ENCODE peak calls at places on chromosome X, in five cellular contexts. One of them, this sample, is unnamed.

GRCh38 chrX:40152706-40153334 is 55.1 kb upstream of the BCOR start:
- DNase-seq in SK-N-SH: peak
- DNase-seq in aorta: peak
- DNase-seq in right cardiac atrium: peak
- DNase-seq in right lobe of liver: peak
- DNase-seq in this sample: peak

GRCh38 chrX:133921764-133922389 is 63.5 kb downstream of the GPC3 start:
- DNase-seq in SK-N-SH: peak
- DNase-seq in aorta: no peak
- DNase-seq in right cardiac atrium: peak
- DNase-seq in right lobe of liver: peak
- DNase-seq in this sample: peak

GRCh38 chrX:19046343-19047215 is 62.7 kb upstream of the PHKA2 start:
- DNase-seq in SK-N-SH: no peak
- DNase-seq in aorta: no peak
- DNase-seq in right cardiac atrium: no peak
- DNase-seq in right lobe of liver: no peak
- DNase-seq in this sample: no peak

GRCh38 chrX:67787196-67787595 is 243.4 kb downstream of the AR start:
- DNase-seq in SK-N-SH: no peak
- DNase-seq in aorta: no peak
- DNase-seq in right cardiac atrium: no peak
- DNase-seq in right lobe of liver: no peak
- DNase-seq in this sample: no peak

GRCh38 chrX:53714580-53715335 is 28.2 kb upstream of the HUWE1 start:
- DNase-seq in SK-N-SH: no peak
- DNase-seq in aorta: no peak
- DNase-seq in right cardiac atrium: no peak
- DNase-seq in right lobe of liver: no peak
- DNase-seq in this sample: peak

GRCh38 chrX:56397636-56398035 is 165.5 kb downstream of the KLF8 start:
- DNase-seq in SK-N-SH: no peak
- DNase-seq in aorta: no peak
- DNase-seq in right cardiac atrium: no peak
- DNase-seq in right lobe of liver: no peak
- DNase-seq in this sample: no peak

GRCh38 chrX:119145241-119145653 is 17.6 kb upstream of the KIAA1210 start:
- DNase-seq in SK-N-SH: no peak
- DNase-seq in aorta: no peak
- DNase-seq in right cardiac atrium: peak
- DNase-seq in right lobe of liver: peak
- DNase-seq in this sample: no peak

GRCh38 chrX:53452812-53453211 is 18.6 kb upstream of the HSD17B10 start:
- DNase-seq in SK-N-SH: no peak
- DNase-seq in aorta: no peak
- DNase-seq in right cardiac atrium: no peak
- DNase-seq in right lobe of liver: no peak
- DNase-seq in this sample: no peak

GRCh38 chrX:153494541-153495361 is at the start of gene BGN:
- DNase-seq in SK-N-SH: peak
- DNase-seq in aorta: peak
- DNase-seq in right cardiac atrium: peak
- DNase-seq in right lobe of liver: no peak
- DNase-seq in this sample: no peak

GRCh38 chrX:13646154-13646549 is 6.8 kb upstream of the TCEANC start:
- DNase-seq in SK-N-SH: peak
- DNase-seq in aorta: peak
- DNase-seq in right cardiac atrium: peak
- DNase-seq in right lobe of liver: peak
- DNase-seq in this sample: peak

GRCh38 chrX:117713411-117713810 is 403.2 kb downstream of the KLHL13 start:
- DNase-seq in SK-N-SH: no peak
- DNase-seq in aorta: no peak
- DNase-seq in right cardiac atrium: no peak
- DNase-seq in right lobe of liver: no peak
- DNase-seq in this sample: no peak

GRCh38 chrX:18873189-18873791 is 110.6 kb downstream of the PHKA2 start:
- DNase-seq in SK-N-SH: peak
- DNase-seq in aorta: peak
- DNase-seq in right cardiac atrium: peak
- DNase-seq in right lobe of liver: no peak
- DNase-seq in this sample: no peak

GRCh38 chrX:154799554-154800348 is 5.5 kb downstream of the MPP1 start:
- DNase-seq in SK-N-SH: no peak
- DNase-seq in aorta: no peak
- DNase-seq in right cardiac atrium: peak
- DNase-seq in right lobe of liver: no peak
- DNase-seq in this sample: peak

GRCh38 chrX:37553476-37553875 is 18.0 kb upstream of the LANCL3 start:
- DNase-seq in SK-N-SH: no peak
- DNase-seq in aorta: no peak
- DNase-seq in right cardiac atrium: no peak
- DNase-seq in right lobe of liver: no peak
- DNase-seq in this sample: no peak

GRCh38 chrX:80879916-80880315 is 70.2 kb upstream of the BRWD3 start:
- DNase-seq in SK-N-SH: no peak
- DNase-seq in aorta: no peak
- DNase-seq in right cardiac atrium: no peak
- DNase-seq in right lobe of liver: no peak
- DNase-seq in this sample: no peak

GRCh38 chrX:104041003-104041402 is 1.2 kb downstream of the H2BW2 start:
- DNase-seq in SK-N-SH: no peak
- DNase-seq in aorta: no peak
- DNase-seq in right cardiac atrium: no peak
- DNase-seq in right lobe of liver: no peak
- DNase-seq in this sample: no peak

GRCh38 chrX:103631145-103631544 is 2.4 kb downstream of the TCEAL1 start:
- DNase-seq in SK-N-SH: no peak
- DNase-seq in aorta: no peak
- DNase-seq in right cardiac atrium: no peak
- DNase-seq in right lobe of liver: no peak
- DNase-seq in this sample: no peak

GRCh38 chrX:23515028-23515427 is 152.3 kb upstream of the PRDX4 start:
- DNase-seq in SK-N-SH: no peak
- DNase-seq in aorta: no peak
- DNase-seq in right cardiac atrium: no peak
- DNase-seq in right lobe of liver: no peak
- DNase-seq in this sample: no peak

GRCh38 chrX:23511783-23512182 is 155.5 kb upstream of the PRDX4 start:
- DNase-seq in SK-N-SH: peak
- DNase-seq in aorta: no peak
- DNase-seq in right cardiac atrium: no peak
- DNase-seq in right lobe of liver: no peak
- DNase-seq in this sample: no peak

GRCh38 chrX:23509256-23509655 is 158.0 kb upstream of the PRDX4 start:
- DNase-seq in SK-N-SH: no peak
- DNase-seq in aorta: no peak
- DNase-seq in right cardiac atrium: no peak
- DNase-seq in right lobe of liver: no peak
- DNase-seq in this sample: no peak

GRCh38 chrX:23514082-23514481 is 153.2 kb upstream of the PRDX4 start:
- DNase-seq in SK-N-SH: no peak
- DNase-seq in aorta: no peak
- DNase-seq in right cardiac atrium: no peak
- DNase-seq in right lobe of liver: no peak
- DNase-seq in this sample: no peak

DNA sequence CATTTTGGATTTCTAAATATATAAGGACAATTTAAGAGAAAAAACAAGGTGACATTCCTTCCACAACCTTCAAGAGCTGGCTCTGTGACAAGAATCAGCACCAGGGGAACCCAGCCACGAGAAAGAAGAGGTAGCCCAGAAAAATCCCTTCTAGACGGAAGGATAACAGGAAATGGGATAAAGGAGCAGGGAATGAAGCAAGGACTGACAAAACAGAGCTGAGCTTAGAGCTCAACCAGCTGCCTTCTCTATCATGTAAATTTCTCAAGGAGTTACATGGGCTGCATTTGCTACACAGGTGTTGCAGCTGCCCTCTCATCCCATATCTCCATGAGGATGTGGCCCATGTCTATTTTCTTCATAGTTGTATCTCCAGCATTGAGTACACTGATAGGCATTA is 154.2 kb upstream of the PRDX4 start:
- DNase-seq in SK-N-SH: no peak
- DNase-seq in aorta: no peak
- DNase-seq in right cardiac atrium: no peak
- DNase-seq in right lobe of liver: no peak
- DNase-seq in this sample: no peak
- H3K27ac ChIP-seq in SK-N-SH: no peak
- H3K27ac ChIP-seq in aorta: no peak
- H3K27ac ChIP-seq in right cardiac atrium: no peak
- H3K27ac ChIP-seq in right lobe of liver: no peak
- H3K27ac ChIP-seq in this sample: no peak

DNA sequence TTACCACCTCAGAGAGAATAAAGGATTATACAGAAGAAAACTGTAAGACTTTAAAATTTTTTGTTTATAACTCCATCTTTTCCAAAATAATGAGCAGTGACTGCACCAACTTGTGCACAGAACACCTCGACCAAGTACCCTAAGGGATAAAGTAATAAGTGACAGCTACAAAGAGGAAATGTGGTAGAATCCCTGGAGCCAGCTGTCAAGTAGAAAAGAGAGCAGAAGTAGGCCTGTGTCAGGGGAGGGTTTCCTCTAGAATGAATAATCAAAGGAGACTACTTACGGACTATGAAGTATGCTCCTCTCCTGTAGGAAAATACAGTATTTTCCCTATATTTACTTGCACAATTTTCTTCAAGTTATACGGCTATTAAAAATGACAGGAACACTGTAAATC is 1.2 kb downstream of the EIF1AX start:
- DNase-seq in SK-N-SH: no peak
- DNase-seq in aorta: no peak
- DNase-seq in right cardiac atrium: no peak
- DNase-seq in right lobe of liver: no peak
- DNase-seq in this sample: no peak
- H3K27ac ChIP-seq in SK-N-SH: no peak
- H3K27ac ChIP-seq in aorta: peak
- H3K27ac ChIP-seq in right cardiac atrium: no peak
- H3K27ac ChIP-seq in right lobe of liver: no peak
- H3K27ac ChIP-seq in this sample: peak

GRCh38 chrX:16651422-16651821 is 1.5 kb downstream of the S100G start:
- DNase-seq in SK-N-SH: no peak
- DNase-seq in aorta: no peak
- DNase-seq in right cardiac atrium: no peak
- DNase-seq in right lobe of liver: no peak
- DNase-seq in this sample: no peak

GRCh38 chrX:16640823-16641222 is 9.1 kb upstream of the S100G start:
- DNase-seq in SK-N-SH: no peak
- DNase-seq in aorta: no peak
- DNase-seq in right cardiac atrium: no peak
- DNase-seq in right lobe of liver: no peak
- DNase-seq in this sample: no peak

GRCh38 chrX:16649858-16650257 is at the start of gene S100G:
- DNase-seq in SK-N-SH: no peak
- DNase-seq in aorta: no peak
- DNase-seq in right cardiac atrium: no peak
- DNase-seq in right lobe of liver: no peak
- DNase-seq in this sample: no peak

GRCh38 chrX:16643160-16643559 is 6.8 kb upstream of the S100G start:
- DNase-seq in SK-N-SH: no peak
- DNase-seq in aorta: no peak
- DNase-seq in right cardiac atrium: no peak
- DNase-seq in right lobe of liver: no peak
- DNase-seq in this sample: no peak

DNA sequence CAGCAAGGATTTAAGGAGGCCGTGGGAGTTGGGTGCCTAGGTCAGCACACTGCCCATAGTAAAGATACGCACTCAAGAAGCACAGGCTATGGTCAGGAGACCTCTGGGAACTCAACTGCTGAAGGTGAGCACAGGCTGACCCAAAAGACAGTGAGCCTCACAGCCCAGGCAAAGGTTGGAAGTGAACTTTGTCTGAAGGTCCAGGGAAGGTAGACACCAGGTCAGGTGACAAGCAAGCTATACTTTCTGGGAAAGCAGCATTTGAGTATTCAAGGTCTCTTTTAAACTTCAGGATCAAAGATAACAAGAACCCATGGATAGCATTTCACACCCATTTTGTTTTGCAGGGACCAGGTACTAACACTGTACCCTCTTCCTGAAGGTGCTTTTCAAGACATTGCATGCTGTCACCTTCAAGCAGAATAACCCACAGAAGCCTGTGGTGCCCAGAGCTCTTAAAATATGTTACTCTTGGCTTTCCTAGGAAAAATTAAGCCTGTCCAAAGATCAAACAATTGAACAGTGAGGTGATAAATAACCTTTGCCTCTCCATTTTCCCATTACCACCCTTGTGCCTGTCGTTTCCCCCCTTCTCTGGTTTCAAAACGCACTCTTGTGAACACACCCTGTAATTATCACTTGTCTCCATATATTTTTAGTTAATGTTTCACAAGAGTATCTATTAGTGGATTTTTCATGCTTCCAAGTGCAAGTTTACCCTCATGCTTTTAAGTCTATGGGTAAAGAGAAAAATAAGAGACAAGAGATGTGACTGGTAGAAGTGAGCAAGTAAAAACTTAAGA is 3.4 kb upstream of the S100G start:
- DNase-seq in SK-N-SH: no peak
- DNase-seq in aorta: no peak
- DNase-seq in right cardiac atrium: no peak
- DNase-seq in right lobe of liver: no peak
- DNase-seq in this sample: no peak
- H3K27ac ChIP-seq in SK-N-SH: no peak
- H3K27ac ChIP-seq in aorta: no peak
- H3K27ac ChIP-seq in right cardiac atrium: no peak
- H3K27ac ChIP-seq in right lobe of liver: no peak
- H3K27ac ChIP-seq in this sample: peak

GRCh38 chrX:132025085-132025484 is 2.0 kb downstream of the STK26 start:
- DNase-seq in SK-N-SH: no peak
- DNase-seq in aorta: no peak
- DNase-seq in right cardiac atrium: no peak
- DNase-seq in right lobe of liver: no peak
- DNase-seq in this sample: no peak

GRCh38 chrX:132022863-132023116 is 312 bp upstream of the STK26 start:
- DNase-seq in SK-N-SH: no peak
- DNase-seq in aorta: no peak
- DNase-seq in right cardiac atrium: no peak
- DNase-seq in right lobe of liver: peak
- DNase-seq in this sample: no peak

GRCh38 chrX:132023117-132023895 is at the start of gene STK26:
- DNase-seq in SK-N-SH: peak
- DNase-seq in aorta: peak
- DNase-seq in right cardiac atrium: peak
- DNase-seq in right lobe of liver: peak
- DNase-seq in this sample: peak

GRCh38 chrX:132022115-132022862 is 813 bp upstream of the STK26 start:
- DNase-seq in SK-N-SH: peak
- DNase-seq in aorta: no peak
- DNase-seq in right cardiac atrium: no peak
- DNase-seq in right lobe of liver: no peak
- DNase-seq in this sample: no peak

DNA sequence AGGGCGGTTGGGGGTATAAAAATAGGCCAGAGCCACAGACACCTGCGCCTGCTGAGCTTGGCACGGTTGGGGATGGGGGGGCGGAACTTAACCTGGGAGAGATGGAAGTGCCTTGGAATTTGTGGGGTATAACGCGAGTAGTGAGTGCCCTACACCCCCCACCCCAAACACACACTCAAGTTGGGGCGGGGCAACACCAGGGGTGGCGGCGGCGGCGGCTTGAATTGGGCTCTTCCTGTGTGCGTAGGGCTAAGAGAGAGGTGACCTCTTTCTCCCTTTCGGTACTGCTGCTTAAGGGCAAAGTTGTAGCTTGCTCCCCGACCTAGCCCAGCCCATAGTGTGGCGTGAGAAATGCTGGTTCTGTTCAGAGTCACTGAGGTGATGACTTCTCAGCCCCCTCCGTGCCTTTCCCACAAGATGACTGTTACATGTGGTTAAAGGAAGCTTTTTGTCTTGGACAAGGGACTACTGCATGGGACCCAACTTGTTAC is 839 bp downstream of the STK26 start:
- DNase-seq in SK-N-SH: no peak
- DNase-seq in aorta: peak
- DNase-seq in right cardiac atrium: peak
- DNase-seq in right lobe of liver: no peak
- DNase-seq in this sample: no peak
- H3K27ac ChIP-seq in SK-N-SH: no peak
- H3K27ac ChIP-seq in aorta: no peak
- H3K27ac ChIP-seq in right cardiac atrium: no peak
- H3K27ac ChIP-seq in right lobe of liver: peak
- H3K27ac ChIP-seq in this sample: peak

This sample was measured in stomach.